ENCODE peak calls at places on chromosomes 16 and 17, in seven cellular contexts. O, M, H, P, R, N and Z are unnamed samples.
A peak's percentile ranks its signal among the peaks of the same experiment; 100 is the strongest.

GRCh38 chr16:74029122-74029805 is 267.4 kb upstream of the PSMD7 start:
- DNase-seq in O (no peak), M (no peak), H (no peak), P (no peak), R (no peak), N (no peak), Z (no peak)

GRCh38 chr17:27545562-27546229 is 85.3 kb upstream of the LGALS9 start:
- DNase-seq in O (no peak), M (no peak), H (no peak), P (no peak), R (no peak), N (no peak), Z (peak; percentile 28)

GRCh38 chr16:25996052-25996451 is 304.3 kb downstream of the HS3ST4 start:
- DNase-seq in O (no peak), M (no peak), H (no peak), P (no peak), R (no peak), N (no peak), Z (no peak)

GRCh38 chr17:59837362-59838195 is 55.2 kb downstream of the TUBD1 start:
- DNase-seq in O (peak; percentile 96), M (peak; percentile 88), H (peak; percentile 53), P (peak; percentile 86), R (peak; percentile 98), N (peak; percentile 41), Z (no peak)

GRCh38 chr17:45106582-45106981 is 25.7 kb downstream of the PLCD3 start:
- DNase-seq in O (no peak), M (no peak), H (no peak), P (no peak), R (no peak), N (no peak), Z (no peak)

GRCh38 chr17:15263206-15263579 is 1.9 kb downstream of the PMP22 start:
- DNase-seq in O (peak; percentile 51), M (no peak), H (peak; percentile 15), P (peak; percentile 54), R (peak; percentile 77), N (peak; percentile 96), Z (peak; percentile 92)

GRCh38 chr17:59607817-59608403 is 11.8 kb upstream of the CLTC start:
- DNase-seq in O (peak; percentile 19), M (no peak), H (no peak), P (no peak), R (peak; percentile 14), N (no peak), Z (no peak)

GRCh38 chr16:70649300-70649699 is 2.9 kb downstream of the IL34 start:
- DNase-seq in O (no peak), M (no peak), H (no peak), P (no peak), R (no peak), N (no peak), Z (no peak)

GRCh38 chr16:21302898-21303528 is 24.9 kb upstream of the CRYM start:
- DNase-seq in O (no peak), M (no peak), H (no peak), P (no peak), R (peak; percentile 60), N (no peak), Z (no peak)

GRCh38 chr17:44348234-44348987 is 3.3 kb downstream of the GRN start:
- DNase-seq in O (no peak), M (no peak), H (no peak), P (no peak), R (no peak), N (peak; percentile 60), Z (no peak)

GRCh38 chr16:27465483-27465879 is 63.5 kb downstream of the IL21R start:
- DNase-seq in O (no peak), M (no peak), H (no peak), P (no peak), R (peak; percentile 48), N (no peak), Z (peak; percentile 21)

GRCh38 chr17:78450696-78451344 is 72.4 kb downstream of the PGS1 start:
- DNase-seq in O (no peak), M (no peak), H (no peak), P (no peak), R (no peak), N (no peak), Z (peak; percentile 28)

GRCh38 chr17:37068266-37068665 is 119.5 kb downstream of the AATF start:
- DNase-seq in O (no peak), M (no peak), H (no peak), P (peak; percentile 35), R (no peak), N (no peak), Z (no peak)

GRCh38 chr16:88509749-88510069 is 56.6 kb downstream of the ZFPM1 start:
- DNase-seq in O (no peak), M (no peak), H (no peak), P (no peak), R (no peak), N (no peak), Z (no peak)

GRCh38 chr17:46264456-46265198 is 30.3 kb upstream of the LRRC37A start:
- DNase-seq in O (peak; percentile 43), M (peak; percentile 45), H (no peak), P (no peak), R (peak; percentile 72), N (no peak), Z (no peak)

GRCh38 chr16:55571191-55571897 is 4.9 kb downstream of the CAPNS2 start:
- DNase-seq in O (no peak), M (no peak), H (no peak), P (no peak), R (no peak), N (no peak), Z (no peak)

GRCh38 chr17:27459433-27459832 is 3.2 kb downstream of the KSR1 start:
- DNase-seq in O (no peak), M (no peak), H (no peak), P (no peak), R (peak; percentile 25), N (no peak), Z (no peak)

GRCh38 chr17:74454197-74455024 is 12.0 kb upstream of the CD300A start:
- DNase-seq in O (no peak), M (peak; percentile 28), H (no peak), P (no peak), R (peak; percentile 97), N (peak; percentile 97), Z (peak; percentile 98)

GRCh38 chr17:57215317-57215716 is 41.0 kb upstream of the MSI2 start:
- DNase-seq in O (no peak), M (no peak), H (no peak), P (peak; percentile 30), R (peak; percentile 36), N (no peak), Z (no peak)

GRCh38 chr17:79933863-79934652 is 94.8 kb upstream of the CBX4 start:
- DNase-seq in O (no peak), M (no peak), H (no peak), P (peak; percentile 71), R (no peak), N (no peak), Z (no peak)

GRCh38 chr16:66324785-66325184 is 41.7 kb upstream of the CDH5 start:
- DNase-seq in O (peak; percentile 48), M (no peak), H (no peak), P (no peak), R (peak; percentile 36), N (no peak), Z (no peak)

GRCh38 chr17:67244621-67245072 is 349 bp downstream of the HELZ start:
- DNase-seq in O (no peak), M (no peak), H (no peak), P (no peak), R (peak; percentile 46), N (no peak), Z (peak; percentile 15)

GRCh38 chr17:17659340-17659739 is 21.9 kb upstream of the RAI1 start:
- DNase-seq in O (no peak), M (no peak), H (no peak), P (no peak), R (no peak), N (no peak), Z (no peak)

GRCh38 chr17:41063449-41063848 is 2.2 kb downstream of the KRTAP2-4 start:
- DNase-seq in O (no peak), M (no peak), H (no peak), P (no peak), R (no peak), N (no peak), Z (no peak)

GRCh38 chr17:57292086-57292485 is 35.8 kb downstream of the MSI2 start:
- DNase-seq in O (no peak), M (no peak), H (no peak), P (no peak), R (no peak), N (no peak), Z (no peak)

GRCh38 chr16:86974120-86974519 is 343.1 kb downstream of the C16orf95 start:
- DNase-seq in O (no peak), M (no peak), H (no peak), P (no peak), R (no peak), N (no peak), Z (no peak)
- H3K27ac ChIP-seq in O (no peak overlapping the region), M (no peak overlapping the region), H (no peak overlapping the region), P (no peak overlapping the region), R (no peak overlapping the region), N (no peak overlapping the region), Z (no peak overlapping the region)

GRCh38 chr17:77380411-77381184 is 239.8 kb downstream of the SEC14L1 start:
- DNase-seq in O (no peak), M (no peak), H (no peak), P (no peak), R (no peak), N (no peak), Z (no peak)
- H3K4me1 ChIP-seq in O (peaks cover 57% of the 10 kb centered on the region), M (peaks cover 84% of the 10 kb centered on the region), H (peaks cover 89% of the 10 kb centered on the region), P (peaks cover 100% of the 10 kb centered on the region), R (peaks cover 81% of the 10 kb centered on the region), N (peaks cover 94% of the 10 kb centered on the region), Z (peaks cover 49% of the 10 kb centered on the region)

GRCh38 chr16:7343271-7343670 is 10.6 kb downstream of the RBFOX1 start:
- DNase-seq in O (no peak), M (no peak), H (no peak), P (no peak), R (no peak), N (peak; percentile 40), Z (no peak)

GRCh38 chr16:7340938-7341337 is 8.3 kb downstream of the RBFOX1 start:
- DNase-seq in O (no peak), M (no peak), H (no peak), P (no peak), R (no peak), N (no peak), Z (no peak)

GRCh38 chr16:7338826-7339225 is 6.2 kb downstream of the RBFOX1 start:
- DNase-seq in O (no peak), M (no peak), H (no peak), P (no peak), R (no peak), N (no peak), Z (no peak)

GRCh38 chr16:7342598-7342997 is 10.0 kb downstream of the RBFOX1 start:
- DNase-seq in O (no peak), M (no peak), H (no peak), P (no peak), R (no peak), N (no peak), Z (no peak)

GRCh38 chr16:7339700-7340099 is 7.1 kb downstream of the RBFOX1 start:
- DNase-seq in O (no peak), M (no peak), H (no peak), P (no peak), R (no peak), N (no peak), Z (no peak)
- H3K27ac ChIP-seq in O (no peak overlapping the region), M (no peak overlapping the region), H (no peak overlapping the region), P (no peak overlapping the region), R (no peak overlapping the region), N (peak overlapping the region; percentile 49), Z (peak overlapping the region; percentile 46)

DNA sequence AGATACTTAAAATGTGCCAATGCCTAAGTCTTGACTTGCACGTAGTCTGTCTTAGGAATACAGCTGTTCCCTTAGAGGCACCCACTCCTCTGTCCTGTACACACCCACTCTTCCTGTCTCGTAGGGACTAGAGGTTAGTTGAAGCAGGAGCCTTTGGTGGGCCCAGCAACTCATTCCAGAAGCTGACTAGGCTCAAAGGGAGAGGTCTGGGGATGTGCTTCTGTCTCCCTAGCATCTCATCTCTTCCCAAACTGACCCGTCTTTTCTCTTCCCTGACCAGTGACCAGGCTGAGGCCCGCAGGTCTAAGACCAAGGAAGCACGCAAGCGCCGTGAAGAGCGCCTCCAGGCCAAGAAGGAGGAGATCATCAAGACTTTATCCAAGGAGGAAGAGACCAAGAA is 4.2 kb downstream of the RPL19 start:
- DNase-seq in O (no peak), M (no peak), H (no peak), P (no peak), R (no peak), N (no peak), Z (no peak)
- H3K4me1 ChIP-seq in O (peaks cover 10% of the 10 kb centered on the region), M (peaks cover 44% of the 10 kb centered on the region), H (peaks cover 24% of the 10 kb centered on the region), P (peaks cover 43% of the 10 kb centered on the region), R (peaks cover 13% of the 10 kb centered on the region), N (peaks cover 31% of the 10 kb centered on the region), Z (peaks cover 4% of the 10 kb centered on the region)